ENCODE peak calls at places on chromosomes 12 and 14, in six cellular contexts. M is SK-N-SH, B is HCT116, H is H1, Z is K562, G is GM12878. Y is an unnamed sample.

GRCh38 chr12:14931791-14932560 is 6.4 kb downstream of the ERP27 start:
- DNase-seq in Z (no peak), B (no peak), M (no peak), G (no peak), H (no peak), Y (no peak)

GRCh38 chr12:20260864-20261263 is 107.5 kb upstream of the PDE3A start:
- DNase-seq in B (no peak), G (no peak), M (no peak), Z (no peak), H (no peak), Y (no peak)

GRCh38 chr12:52427083-52427482 is 7.1 kb downstream of the KRT75 start:
- DNase-seq in H (no peak), Z (no peak), G (no peak), M (no peak), B (peak), Y (no peak)

GRCh38 chr12:26732010-26732908 is 100.7 kb downstream of the ITPR2 start:
- DNase-seq in B (no peak), H (no peak), M (no peak), Z (no peak), G (peak), Y (no peak)

GRCh38 chr14:78805586-78805985 is 635.4 kb downstream of the NRXN3 start:
- DNase-seq in G (no peak), Z (no peak), M (no peak), H (no peak), B (no peak), Y (no peak)

GRCh38 chr12:33994857-33995808 is 27.2 kb upstream of the ALG10 start:
- DNase-seq in Z (no peak), H (no peak), G (no peak), B (no peak), M (no peak), Y (no peak)

GRCh38 chr12:18306311-18306710 is 45.0 kb downstream of the PIK3C2G start:
- DNase-seq in B (no peak), Z (no peak), H (no peak), M (no peak), G (no peak), Y (no peak)

GRCh38 chr12:17818931-17819330 is 271.1 kb downstream of the RERGL start:
- DNase-seq in G (no peak), Z (no peak), M (no peak), B (no peak), H (no peak), Y (no peak)

GRCh38 chr14:61388173-61388975 is 67.0 kb downstream of the PRKCH start:
- DNase-seq in Z (no peak), B (peak), G (peak), H (no peak), M (no peak), Y (peak)

GRCh38 chr14:56587701-56588100 is 8.1 kb downstream of the TMEM260 start:
- DNase-seq in M (no peak), G (no peak), B (no peak), Z (no peak), H (no peak), Y (no peak)

GRCh38 chr14:57575482-57575881 is 81.8 kb upstream of the CCDC198 start:
- DNase-seq in B (no peak), Z (no peak), M (no peak), G (no peak), H (no peak), Y (no peak)

GRCh38 chr12:124419292-124420040 is 124.6 kb downstream of the RFLNA start:
- DNase-seq in H (no peak), M (no peak), B (no peak), G (no peak), Z (no peak), Y (no peak)

GRCh38 chr14:60722163-60722835 is 1.9 kb downstream of the SIX4 start:
- DNase-seq in B (no peak), M (peak), H (peak), Z (peak), G (no peak), Y (peak)

GRCh38 chr12:39937119-39937518 is 168.8 kb downstream of the SLC2A13 start:
- DNase-seq in H (no peak), M (no peak), Z (no peak), B (no peak), G (no peak), Y (no peak)

GRCh38 chr14:72478397-72479025 is 415.4 kb downstream of the DPF3 start:
- DNase-seq in G (no peak), H (no peak), B (no peak), M (no peak), Z (no peak), Y (no peak)

GRCh38 chr12:95173392-95174251 is 43.6 kb downstream of the FGD6 start:
- DNase-seq in B (no peak), Z (peak), H (no peak), M (peak), G (no peak), Y (peak)

GRCh38 chr14:102722646-102723045 is 54.6 kb upstream of the TRAF3 start:
- DNase-seq in H (peak), M (no peak), G (no peak), Z (no peak), B (no peak), Y (no peak)

GRCh38 chr12:94074216-94074969 is 74.0 kb upstream of the PLXNC1 start:
- DNase-seq in G (no peak), Z (no peak), B (no peak), H (no peak), M (no peak), Y (no peak)

GRCh38 chr12:49367381-49368239 is at the start of gene SPATS2:
- DNase-seq in M (no peak), Z (peak), H (peak), B (no peak), G (no peak), Y (peak)

GRCh38 chr12:10191865-10192264 is 13.0 kb downstream of the TMEM52B start:
- DNase-seq in B (no peak), G (no peak), H (no peak), Z (no peak), M (no peak), Y (no peak)

GRCh38 chr12:52313926-52314325 is 7.3 kb downstream of the KRT83 start:
- DNase-seq in B (no peak), Z (no peak), H (no peak), M (no peak), G (no peak), Y (peak)

GRCh38 chr12:93441111-93441616 is 583 bp downstream of the UBE2N start:
- DNase-seq in M (peak), B (no peak), H (no peak), Z (no peak), G (no peak), Y (no peak)

GRCh38 chr14:70201994-70202393 is 13.2 kb upstream of the SLC8A3 start:
- DNase-seq in B (no peak), H (no peak), Z (no peak), M (no peak), G (no peak), Y (no peak)

GRCh38 chr12:96571101-96571862 is 81.9 kb downstream of the CFAP54 start:
- DNase-seq in M (no peak), G (peak), Z (no peak), H (no peak), B (no peak), Y (no peak)

GRCh38 chr12:32124637-32125036 is 18.0 kb downstream of the BICD1 start:
- DNase-seq in H (no peak), G (no peak), B (no peak), M (no peak), Z (no peak), Y (no peak)

GRCh38 chr12:1906579-1906978 is 11.9 kb downstream of the CACNA2D4 start:
- DNase-seq in B (no peak), Z (no peak), H (no peak), M (no peak), G (no peak), Y (no peak)

GRCh38 chr14:75088566-75089373 is 19.3 kb downstream of the ZC2HC1C start:
- DNase-seq in H (peak), M (peak), Z (peak), B (peak), G (no peak), Y (peak)

GRCh38 chr12:27474344-27474743 is 27.8 kb downstream of the SMCO2 start:
- DNase-seq in Z (no peak), H (no peak), G (no peak), B (no peak), M (no peak), Y (no peak)

GRCh38 chr12:6113691-6114475 is 10.6 kb downstream of the VWF start:
- DNase-seq in M (no peak), G (no peak), B (no peak), Z (no peak), H (no peak), Y (no peak)

GRCh38 chr14:91249841-91250616 is 5.5 kb upstream of the GPR68 start:
- DNase-seq in G (peak), B (no peak), M (peak), H (no peak), Z (peak), Y (no peak)

GRCh38 chr14:100569734-100570251 is 17.4 kb downstream of the BEGAIN start:
- DNase-seq in H (no peak), G (no peak), B (no peak), Z (no peak), M (peak), Y (no peak)

DNA sequence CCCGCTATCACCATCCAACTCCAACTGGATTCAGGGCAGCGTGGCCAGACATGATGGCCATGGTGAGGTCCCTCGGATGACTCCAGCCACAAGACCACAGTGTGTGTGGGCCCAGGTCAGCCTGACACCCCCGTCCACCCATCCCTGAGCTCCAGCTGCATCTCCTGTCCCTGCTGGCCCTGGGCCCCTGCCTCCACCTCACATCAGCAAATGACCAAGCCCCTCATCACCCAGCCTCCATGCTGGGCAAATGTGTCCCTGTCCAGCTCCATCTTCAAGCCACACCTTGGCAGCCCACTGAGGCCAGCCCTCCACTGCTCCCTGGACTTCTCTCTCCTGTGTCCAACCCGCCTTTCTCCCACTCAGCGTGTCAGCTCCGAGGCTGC is 3.2 kb downstream of the GPR132 start:
- DNase-seq in H (no peak), B (no peak), G (no peak), M (no peak), Z (no peak), Y (no peak)
- TF ChIP-seq JUND in H (no peak), B (no peak), G (no peak), M (no peak), Z (no peak), Y (no peak)

GRCh38 chr14:65354715-65355114 is 57.8 kb upstream of the FUT8 start:
- DNase-seq in M (no peak), Z (no peak), B (no peak), H (no peak), G (no peak), Y (no peak)
- TF ChIP-seq JUND in M (no peak), Z (no peak), B (no peak), H (no peak), G (no peak), Y (no peak)

GRCh38 chr12:92301329-92301728 is 155.7 kb upstream of the BTG1 start:
- DNase-seq in H (no peak), M (no peak), Z (no peak), B (no peak), G (no peak), Y (no peak)

GRCh38 chr12:92299344-92299743 is 153.7 kb upstream of the BTG1 start:
- DNase-seq in B (no peak), G (no peak), M (no peak), H (no peak), Z (no peak), Y (no peak)

GRCh38 chr12:92299744-92300143 is 154.1 kb upstream of the BTG1 start:
- DNase-seq in H (no peak), M (no peak), Z (no peak), G (no peak), B (no peak), Y (no peak)

GRCh38 chr12:92302041-92302829 is 156.6 kb upstream of the BTG1 start:
- DNase-seq in Z (no peak), G (no peak), M (no peak), B (no peak), H (no peak), Y (no peak)

DNA sequence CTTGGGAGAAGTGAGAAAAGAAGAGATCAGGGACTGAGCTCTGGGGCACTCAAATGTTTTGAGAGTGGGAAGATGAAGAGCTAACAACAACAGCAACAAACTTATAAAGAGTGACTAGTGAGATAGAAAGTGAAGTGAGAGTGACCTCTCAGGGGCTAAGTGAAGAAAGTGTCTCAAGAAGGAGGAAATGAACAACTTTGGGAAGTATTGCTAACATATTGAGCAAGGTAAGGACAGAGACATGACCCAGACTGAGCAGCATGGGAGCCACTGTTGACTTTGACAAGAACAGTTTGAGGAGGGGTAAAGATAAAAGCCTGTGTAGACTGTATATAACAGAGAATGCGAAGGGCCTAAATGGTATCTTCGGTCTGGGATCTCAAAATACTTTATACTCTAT is 155.1 kb upstream of the BTG1 start:
- DNase-seq in G (no peak), B (no peak), H (no peak), Z (no peak), M (no peak), Y (no peak)
- TF ChIP-seq JUND in G (no peak), B (no peak), H (no peak), Z (no peak), M (no peak), Y (no peak)

GRCh38 chr14:22939684-22940083 is 10.5 kb upstream of the PRMT5 start:
- DNase-seq in B (no peak), M (no peak), Z (no peak), H (no peak), G (no peak), Y (no peak)
- TF ChIP-seq JUND in B (no peak), M (no peak), Z (no peak), H (no peak), G (no peak), Y (no peak)

Y was measured in T47D.